ENCODE peak calls at places on chromosomes 5 and 9, in nine cellular contexts. V, L, Y, P, B, Z, S, X and C are unnamed samples.

GRCh38 chr5:141192110-141192725 is at the start of gene PCDHB10:
- DNase-seq in S (no peak), V (no peak), B (no peak), Z (no peak), Y (no peak), X (no peak), L (peak; percentile 20), P (no peak), C (peak; percentile 34)

GRCh38 chr5:140468188-140468587 is 66.6 kb downstream of the ANKHD1 start:
- DNase-seq in L (no peak), V (no peak), S (no peak), Y (no peak), P (no peak), B (no peak), Z (no peak), X (no peak), C (no peak)

GRCh38 chr9:4987996-4988421 is 2.9 kb downstream of the JAK2 start:
- DNase-seq in P (peak; percentile 59), X (no peak), L (peak; percentile 37), B (peak; percentile 69), V (peak; percentile 67), Y (no peak), S (peak; percentile 32), Z (peak; percentile 53), C (peak; percentile 83)

GRCh38 chr9:109556061-109556460 is 58.0 kb upstream of the PTPN3 start:
- DNase-seq in P (no peak), S (no peak), B (no peak), Y (no peak), L (no peak), V (no peak), X (no peak), Z (no peak), C (no peak)

GRCh38 chr5:174045470-174046025 is at the start of gene NSG2:
- DNase-seq in B (peak; percentile 27), X (peak; percentile 80), Z (peak; percentile 89), V (peak; percentile 58), S (no peak), Y (peak; percentile 86), L (peak; percentile 66), P (no peak), C (peak; percentile 85)

GRCh38 chr9:134167530-134167931 is 3.2 kb upstream of the RNU6ATAC start:
- DNase-seq in Z (no peak), S (no peak), Y (no peak), B (no peak), V (no peak), P (no peak), X (no peak), L (no peak), C (no peak)

GRCh38 chr9:26742843-26743242 is 149.8 kb downstream of the CAAP1 start:
- DNase-seq in Z (no peak), X (no peak), L (no peak), V (no peak), S (no peak), B (no peak), P (no peak), Y (no peak), C (no peak)

GRCh38 chr5:88480245-88480644 is 211.6 kb upstream of the TMEM161B start:
- DNase-seq in P (no peak), X (peak; percentile 10), B (no peak), Z (no peak), V (peak; percentile 68), L (no peak), S (no peak), Y (no peak), C (no peak)

GRCh38 chr5:174829511-174829864 is 105.1 kb downstream of the MSX2 start:
- DNase-seq in X (no peak), Y (no peak), L (no peak), V (no peak), P (no peak), S (no peak), Z (no peak), B (no peak), C (no peak)

GRCh38 chr9:99056876-99057664 is 47.8 kb upstream of the TGFBR1 start:
- DNase-seq in L (no peak), P (peak; percentile 22), Z (peak; percentile 89), Y (no peak), X (no peak), V (no peak), B (peak; percentile 78), S (no peak), C (peak; percentile 20)

GRCh38 chr5:122170630-122171029 is 41.3 kb downstream of the ZNF474 start:
- DNase-seq in Y (no peak), S (no peak), V (no peak), L (no peak), X (peak; percentile 3), Z (peak; percentile 67), P (no peak), B (no peak), C (no peak)

GRCh38 chr5:172891716-172892421 is 57.8 kb downstream of the ERGIC1 start:
- DNase-seq in X (no peak), Z (no peak), V (no peak), S (no peak), L (no peak), P (no peak), Y (peak; percentile 82), B (no peak), C (no peak)

GRCh38 chr9:88949425-88949824 is 41.8 kb upstream of the S1PR3 start:
- DNase-seq in P (no peak), S (no peak), L (no peak), Y (no peak), B (no peak), Z (peak; percentile 64), X (no peak), V (no peak), C (no peak)

GRCh38 chr9:88747768-88748167 is 212.8 kb downstream of the NXNL2 start:
- DNase-seq in Z (peak; percentile 98), X (no peak), B (no peak), L (no peak), P (no peak), Y (no peak), S (no peak), V (no peak), C (no peak)

GRCh38 chr5:119355244-119355635 is 579 bp upstream of the TNFAIP8 start:
- DNase-seq in S (peak; percentile 29), X (no peak), P (no peak), Y (peak; percentile 67), B (peak; percentile 55), Z (no peak), L (no peak), V (no peak), C (no peak)

GRCh38 chr5:15285901-15286583 is 213.9 kb upstream of the FBXL7 start:
- DNase-seq in B (no peak), S (no peak), Y (no peak), P (no peak), X (no peak), L (no peak), Z (peak; percentile 77), V (no peak), C (no peak)

GRCh38 chr5:34570721-34571379 is 85.3 kb upstream of the RAI14 start:
- DNase-seq in B (no peak), Y (no peak), V (no peak), S (no peak), P (no peak), Z (peak; percentile 74), X (no peak), L (no peak), C (no peak)

GRCh38 chr9:91116226-91116625 is 245.5 kb downstream of the AUH start:
- DNase-seq in Y (no peak), L (no peak), V (no peak), X (no peak), P (no peak), B (no peak), S (no peak), Z (no peak), C (no peak)

GRCh38 chr5:96209829-96210228 is 223.2 kb downstream of the PCSK1 start:
- DNase-seq in L (no peak), B (no peak), Y (no peak), V (no peak), Z (peak; percentile 87), S (no peak), P (no peak), X (no peak), C (no peak)

GRCh38 chr5:14659821-14660607 is 4.5 kb upstream of the OTULIN start:
- DNase-seq in X (no peak), B (no peak), S (no peak), Z (no peak), V (no peak), P (no peak), L (no peak), Y (no peak), C (no peak)

GRCh38 chr5:175883506-175883905 is 12.1 kb downstream of the CPLX2 start:
- DNase-seq in Y (no peak), B (no peak), V (no peak), S (no peak), P (no peak), X (no peak), L (no peak), Z (no peak), C (no peak)

GRCh38 chr5:150513375-150514309 is 5.7 kb downstream of the NDST1 start:
- DNase-seq in S (no peak), L (no peak), Y (no peak), Z (no peak), P (no peak), X (no peak), V (no peak), B (no peak), C (no peak)